ENCODE peak calls at places on chromosome 12, in seven cellular contexts. One of them, this sample, is unnamed.

GRCh38 chr12:124381454-124382207 is 86.7 kb downstream of the RFLNA start:
- DNase-seq in spleen: peak; percentile 93
- DNase-seq in upper lobe of right lung: peak; percentile 96
- DNase-seq in A549: peak; percentile 93
- DNase-seq in naive thymus-derived CD4-positive, alpha-beta T cell: no peak
- DNase-seq in cardiac muscle cell: no peak
- DNase-seq in epithelial cell of esophagus: peak; percentile 50
- DNase-seq in this sample: peak; percentile 91

GRCh38 chr12:121590476-121591143 is 9.8 kb upstream of the KDM2B start:
- DNase-seq in spleen: no peak
- DNase-seq in upper lobe of right lung: no peak
- DNase-seq in A549: no peak
- DNase-seq in naive thymus-derived CD4-positive, alpha-beta T cell: peak; percentile 88
- DNase-seq in cardiac muscle cell: peak; percentile 12
- DNase-seq in epithelial cell of esophagus: peak; percentile 60
- DNase-seq in this sample: no peak

GRCh38 chr12:32988982-32989381 is 92.4 kb upstream of the PKP2 start:
- DNase-seq in spleen: no peak
- DNase-seq in upper lobe of right lung: no peak
- DNase-seq in A549: no peak
- DNase-seq in naive thymus-derived CD4-positive, alpha-beta T cell: no peak
- DNase-seq in cardiac muscle cell: peak; percentile 14
- DNase-seq in epithelial cell of esophagus: peak; percentile 14
- DNase-seq in this sample: no peak

GRCh38 chr12:116066381-116067230 is 210.9 kb downstream of the MED13L start:
- DNase-seq in spleen: peak; percentile 80
- DNase-seq in upper lobe of right lung: no peak
- DNase-seq in A549: peak; percentile 72
- DNase-seq in naive thymus-derived CD4-positive, alpha-beta T cell: peak; percentile 52
- DNase-seq in cardiac muscle cell: peak; percentile 67
- DNase-seq in epithelial cell of esophagus: peak; percentile 65
- DNase-seq in this sample: peak; percentile 55

GRCh38 chr12:109294286-109294796 is 14.7 kb downstream of the FOXN4 start:
- DNase-seq in spleen: no peak
- DNase-seq in upper lobe of right lung: no peak
- DNase-seq in A549: no peak
- DNase-seq in naive thymus-derived CD4-positive, alpha-beta T cell: no peak
- DNase-seq in cardiac muscle cell: no peak
- DNase-seq in epithelial cell of esophagus: no peak
- DNase-seq in this sample: no peak

GRCh38 chr12:118052324-118053070 is 8.5 kb downstream of the WSB2 start:
- DNase-seq in spleen: peak; percentile 75
- DNase-seq in upper lobe of right lung: peak; percentile 69
- DNase-seq in A549: peak; percentile 96
- DNase-seq in naive thymus-derived CD4-positive, alpha-beta T cell: no peak
- DNase-seq in cardiac muscle cell: no peak
- DNase-seq in epithelial cell of esophagus: peak; percentile 96
- DNase-seq in this sample: peak; percentile 89

GRCh38 chr12:114636723-114637480 is 47.1 kb downstream of the TBX3 start:
- DNase-seq in spleen: no peak
- DNase-seq in upper lobe of right lung: no peak
- DNase-seq in A549: peak; percentile 48
- DNase-seq in naive thymus-derived CD4-positive, alpha-beta T cell: no peak
- DNase-seq in cardiac muscle cell: peak; percentile 31
- DNase-seq in epithelial cell of esophagus: peak; percentile 74
- DNase-seq in this sample: no peak

GRCh38 chr12:32102234-32102633 is 4.4 kb upstream of the BICD1 start:
- DNase-seq in spleen: no peak
- DNase-seq in upper lobe of right lung: no peak
- DNase-seq in A549: no peak
- DNase-seq in naive thymus-derived CD4-positive, alpha-beta T cell: no peak
- DNase-seq in cardiac muscle cell: no peak
- DNase-seq in epithelial cell of esophagus: no peak
- DNase-seq in this sample: no peak

GRCh38 chr12:52524241-52524897 is 4.2 kb upstream of the KRT5 start:
- DNase-seq in spleen: no peak
- DNase-seq in upper lobe of right lung: no peak
- DNase-seq in A549: no peak
- DNase-seq in naive thymus-derived CD4-positive, alpha-beta T cell: no peak
- DNase-seq in cardiac muscle cell: no peak
- DNase-seq in epithelial cell of esophagus: peak; percentile 86
- DNase-seq in this sample: peak; percentile 5

GRCh38 chr12:10940389-10940788 is 1.3 kb upstream of the TAS2R14 start:
- DNase-seq in spleen: no peak
- DNase-seq in upper lobe of right lung: no peak
- DNase-seq in A549: peak; percentile 65
- DNase-seq in naive thymus-derived CD4-positive, alpha-beta T cell: no peak
- DNase-seq in cardiac muscle cell: no peak
- DNase-seq in epithelial cell of esophagus: peak; percentile 97
- DNase-seq in this sample: no peak

GRCh38 chr12:120346031-120346430 is 18.5 kb upstream of the PLA2G1B start:
- DNase-seq in spleen: no peak
- DNase-seq in upper lobe of right lung: no peak
- DNase-seq in A549: no peak
- DNase-seq in naive thymus-derived CD4-positive, alpha-beta T cell: no peak
- DNase-seq in cardiac muscle cell: no peak
- DNase-seq in epithelial cell of esophagus: no peak
- DNase-seq in this sample: no peak

GRCh38 chr12:13784504-13784903 is 196.9 kb downstream of the GRIN2B start:
- DNase-seq in spleen: no peak
- DNase-seq in upper lobe of right lung: no peak
- DNase-seq in A549: no peak
- DNase-seq in naive thymus-derived CD4-positive, alpha-beta T cell: no peak
- DNase-seq in cardiac muscle cell: no peak
- DNase-seq in epithelial cell of esophagus: no peak
- DNase-seq in this sample: no peak

DNA sequence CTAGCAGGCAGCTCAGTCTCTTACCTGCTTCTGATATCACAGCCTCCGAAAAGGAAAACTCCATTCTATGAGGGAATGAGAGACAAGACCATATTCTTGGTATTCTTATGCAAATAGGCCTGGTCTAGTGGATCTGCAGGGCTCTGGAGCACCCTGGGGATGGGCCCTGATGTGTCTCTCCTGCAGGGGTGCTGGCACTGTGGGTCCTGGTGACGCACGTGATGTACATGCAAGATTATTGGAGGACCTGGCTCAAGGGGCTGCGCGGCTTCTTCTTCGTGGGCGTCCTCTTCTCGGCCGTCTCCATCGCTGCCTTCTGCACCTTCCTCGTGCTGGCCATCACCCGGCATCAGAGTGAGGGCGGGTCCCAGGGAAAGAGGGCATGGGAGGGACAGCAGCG is 5.8 kb downstream of the SLC48A1 start:
- DNase-seq in spleen: peak; percentile 80
- DNase-seq in upper lobe of right lung: peak; percentile 63
- DNase-seq in A549: no peak
- DNase-seq in naive thymus-derived CD4-positive, alpha-beta T cell: no peak
- DNase-seq in cardiac muscle cell: no peak
- DNase-seq in epithelial cell of esophagus: no peak
- DNase-seq in this sample: no peak
- H3K4me3 ChIP-seq in spleen: no peak overlapping the region
- H3K4me3 ChIP-seq in upper lobe of right lung: no peak overlapping the region
- H3K4me3 ChIP-seq in A549: no peak overlapping the region
- H3K4me3 ChIP-seq in naive thymus-derived CD4-positive, alpha-beta T cell: no peak overlapping the region
- H3K4me3 ChIP-seq in cardiac muscle cell: no peak overlapping the region
- H3K4me3 ChIP-seq in epithelial cell of esophagus: no peak overlapping the region
- H3K4me3 ChIP-seq in this sample: no peak overlapping the region

GRCh38 chr12:85036736-85037135 is 585 bp downstream of the LRRIQ1 start:
- DNase-seq in spleen: no peak
- DNase-seq in upper lobe of right lung: no peak
- DNase-seq in A549: no peak
- DNase-seq in naive thymus-derived CD4-positive, alpha-beta T cell: no peak
- DNase-seq in cardiac muscle cell: no peak
- DNase-seq in epithelial cell of esophagus: no peak
- DNase-seq in this sample: no peak
- H3K4me3 ChIP-seq in spleen: peak overlapping the region; percentile 42
- H3K4me3 ChIP-seq in upper lobe of right lung: peak overlapping the region; percentile 49
- H3K4me3 ChIP-seq in A549: peak overlapping the region; percentile 50
- H3K4me3 ChIP-seq in naive thymus-derived CD4-positive, alpha-beta T cell: no peak overlapping the region
- H3K4me3 ChIP-seq in cardiac muscle cell: peak overlapping the region; percentile 59
- H3K4me3 ChIP-seq in epithelial cell of esophagus: peak overlapping the region; percentile 80
- H3K4me3 ChIP-seq in this sample: peak overlapping the region; percentile 20

DNA sequence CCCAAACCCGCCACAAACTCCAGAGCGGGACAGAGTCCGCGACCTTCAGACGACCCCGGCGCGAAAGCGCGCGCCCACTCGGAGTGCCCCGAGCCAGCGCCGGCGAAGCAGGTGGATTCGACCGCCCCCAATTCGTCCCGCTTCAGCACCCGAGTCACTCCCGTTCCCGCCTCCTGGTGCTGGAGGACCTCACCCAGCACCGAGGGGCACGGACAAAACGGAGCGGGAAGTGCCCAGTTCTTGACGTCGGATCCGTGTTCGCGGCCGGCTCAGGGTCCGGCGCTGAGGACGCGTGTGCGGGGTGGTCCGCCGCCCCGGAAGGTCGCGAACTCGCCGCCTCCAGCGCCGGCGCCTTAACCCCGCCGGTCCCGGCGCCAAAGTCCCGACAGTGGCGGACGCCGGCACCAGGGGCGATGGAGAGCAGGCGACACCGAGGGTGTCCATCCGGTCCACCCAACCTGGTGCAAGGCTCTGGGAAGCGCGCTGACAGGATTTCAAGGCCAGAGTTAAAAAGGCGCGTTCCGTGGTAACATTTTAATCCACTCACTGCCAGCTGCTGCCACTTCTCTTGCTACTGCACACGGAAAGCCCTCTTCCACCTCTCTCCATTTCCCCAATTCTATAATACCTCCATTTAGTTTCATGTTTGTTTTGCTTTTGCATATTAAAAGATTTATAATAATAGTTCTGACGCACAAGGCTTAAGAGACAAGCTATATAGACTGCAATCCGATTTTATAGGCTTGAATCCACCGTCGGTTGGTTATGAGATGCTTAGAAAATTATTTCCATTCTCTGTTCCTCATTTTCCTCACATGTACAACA is 240.0 kb upstream of the CPNE8 start:
- DNase-seq in spleen: peak; percentile 72
- DNase-seq in upper lobe of right lung: peak; percentile 83
- DNase-seq in A549: peak; percentile 77
- DNase-seq in naive thymus-derived CD4-positive, alpha-beta T cell: no peak
- DNase-seq in cardiac muscle cell: peak; percentile 5
- DNase-seq in epithelial cell of esophagus: peak; percentile 61
- DNase-seq in this sample: peak; percentile 74
- H3K4me3 ChIP-seq in spleen: peak overlapping the region; percentile 44
- H3K4me3 ChIP-seq in upper lobe of right lung: peak overlapping the region; percentile 58
- H3K4me3 ChIP-seq in A549: peak overlapping the region; percentile 80
- H3K4me3 ChIP-seq in naive thymus-derived CD4-positive, alpha-beta T cell: no peak overlapping the region
- H3K4me3 ChIP-seq in cardiac muscle cell: peak overlapping the region; percentile 26
- H3K4me3 ChIP-seq in epithelial cell of esophagus: peak overlapping the region; percentile 54
- H3K4me3 ChIP-seq in this sample: peak overlapping the region; percentile 23

DNA sequence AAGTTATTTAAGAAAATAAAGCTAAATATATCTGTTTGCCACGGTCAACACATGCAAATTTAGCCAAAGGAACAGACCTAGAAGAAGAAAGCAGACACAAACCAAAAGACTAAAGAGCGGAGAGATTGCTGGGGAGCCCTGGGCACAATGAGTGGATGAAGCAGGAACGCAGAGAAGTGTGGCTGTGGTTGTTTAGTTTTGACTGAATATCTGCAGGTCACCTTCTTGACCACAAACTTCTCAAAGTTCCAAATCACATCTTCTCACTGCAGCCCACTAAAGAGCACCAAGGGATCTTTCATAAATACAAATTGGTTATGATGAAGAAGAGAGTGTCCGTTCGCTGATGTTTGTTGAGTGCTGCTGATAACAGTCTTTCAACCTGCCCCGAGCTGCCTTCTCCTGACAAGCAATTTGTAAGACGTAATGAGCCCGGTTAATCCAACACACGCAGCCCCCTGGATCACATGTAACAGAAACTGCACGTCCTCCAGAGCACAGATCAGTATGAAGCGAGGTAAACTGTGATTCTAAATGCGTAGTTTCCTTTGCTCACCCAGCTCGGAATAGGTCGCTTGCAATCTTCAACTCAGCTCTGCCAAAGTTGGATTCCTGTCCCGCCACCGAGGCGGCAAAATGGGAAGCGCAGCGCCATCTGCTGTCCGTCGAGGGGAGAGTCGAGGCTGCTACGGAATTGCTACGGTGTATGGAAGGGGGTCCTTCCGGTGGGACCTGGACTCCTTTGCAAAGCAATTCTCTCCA is 120.8 kb downstream of the GXYLT1 start:
- DNase-seq in spleen: peak; percentile 90
- DNase-seq in upper lobe of right lung: peak; percentile 83
- DNase-seq in A549: peak; percentile 72
- DNase-seq in naive thymus-derived CD4-positive, alpha-beta T cell: peak; percentile 55
- DNase-seq in cardiac muscle cell: peak; percentile 84
- DNase-seq in epithelial cell of esophagus: peak; percentile 61
- DNase-seq in this sample: peak; percentile 74
- H3K4me3 ChIP-seq in spleen: peak overlapping the region; percentile 22
- H3K4me3 ChIP-seq in upper lobe of right lung: peak overlapping the region; percentile 46
- H3K4me3 ChIP-seq in A549: peak overlapping the region; percentile 35
- H3K4me3 ChIP-seq in naive thymus-derived CD4-positive, alpha-beta T cell: peak overlapping the region; percentile 39
- H3K4me3 ChIP-seq in cardiac muscle cell: peak overlapping the region; percentile 17
- H3K4me3 ChIP-seq in epithelial cell of esophagus: peak overlapping the region; percentile 28
- H3K4me3 ChIP-seq in this sample: peak overlapping the region; percentile 12

DNA sequence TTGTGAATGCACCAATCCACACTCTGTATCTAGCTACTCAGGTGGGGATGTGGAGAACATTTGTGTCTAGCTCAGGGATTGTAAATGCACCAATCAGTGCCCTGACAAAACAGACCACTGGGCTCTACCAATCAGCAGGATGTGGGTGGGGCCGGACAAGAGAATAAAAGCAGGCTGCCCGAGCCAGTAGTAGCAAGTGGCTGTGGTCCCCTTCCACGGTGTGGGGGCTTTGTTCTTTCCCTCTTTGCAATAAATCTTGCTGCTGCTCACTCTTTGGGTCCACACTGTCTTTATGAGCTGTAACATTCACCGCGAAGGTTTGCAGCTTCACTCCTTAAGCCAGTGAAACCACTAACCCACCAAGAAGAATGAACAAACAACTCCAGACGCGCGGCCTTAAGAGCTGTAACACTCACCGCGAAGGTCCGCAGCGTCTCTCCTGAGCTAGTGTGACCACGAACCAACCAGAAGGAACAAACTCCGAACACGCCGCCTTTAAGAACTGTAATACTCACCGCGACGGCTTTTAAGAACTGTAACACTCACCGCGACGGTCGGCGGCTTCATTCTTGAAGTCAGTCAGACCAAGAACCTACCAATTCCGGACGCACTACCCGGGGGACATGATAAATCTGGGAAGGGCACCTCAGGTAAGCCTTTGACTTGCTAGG is 4.6 kb upstream of the LDHB start:
- DNase-seq in spleen: no peak
- DNase-seq in upper lobe of right lung: peak; percentile 71
- DNase-seq in A549: peak; percentile 66
- DNase-seq in naive thymus-derived CD4-positive, alpha-beta T cell: no peak
- DNase-seq in cardiac muscle cell: no peak
- DNase-seq in epithelial cell of esophagus: no peak
- DNase-seq in this sample: no peak
- H3K4me3 ChIP-seq in spleen: no peak overlapping the region
- H3K4me3 ChIP-seq in upper lobe of right lung: peak overlapping the region; percentile 31
- H3K4me3 ChIP-seq in A549: peak overlapping the region; percentile 39
- H3K4me3 ChIP-seq in naive thymus-derived CD4-positive, alpha-beta T cell: no peak overlapping the region
- H3K4me3 ChIP-seq in cardiac muscle cell: no peak overlapping the region
- H3K4me3 ChIP-seq in epithelial cell of esophagus: peak overlapping the region; percentile 2
- H3K4me3 ChIP-seq in this sample: no peak overlapping the region

This sample was measured in pancreas.